ENCODE peak calls at places on chromosomes 12 and 14, in nine cellular contexts. H is esophagus squamous epithelium, T is GM12878, R is stomach, W is NB4, D is gastrocnemius medialis, P is H1, G is adrenal gland, K is GM12892. Q is an unnamed sample.

GRCh38 chr14:100845341-100845740 is 19.4 kb downstream of the MEG3 start:
- DNase-seq in H (no peak), T (no peak), R (no peak), W (no peak), D (no peak), P (no peak), G (no peak), K (no peak), Q (no peak)

GRCh38 chr12:52580496-52580895 is 6.9 kb upstream of the KRT74 start:
- DNase-seq in H (no peak), T (no peak), R (no peak), W (no peak), D (no peak), P (no peak), G (no peak), K (no peak), Q (no peak)

GRCh38 chr14:60222820-60223219 is 26.2 kb upstream of the PPM1A start:
- DNase-seq in H (no peak), T (no peak), R (peak), W (no peak), D (peak), P (no peak), G (no peak), K (no peak), Q (peak)

GRCh38 chr12:1566449-1567135 is 27.8 kb downstream of the FBXL14 start:
- DNase-seq in H (no peak), T (no peak), R (no peak), W (peak), D (no peak), P (no peak), G (no peak), K (no peak), Q (no peak)

GRCh38 chr12:129753596-129753995 is 150.2 kb downstream of the TMEM132D start:
- DNase-seq in H (no peak), T (no peak), R (no peak), W (no peak), D (no peak), P (no peak), G (no peak), K (no peak), Q (no peak)

GRCh38 chr12:110109037-110109836 is 14.9 kb upstream of the IFT81 start:
- DNase-seq in H (no peak), T (no peak), R (peak), W (peak), D (peak), P (no peak), G (peak), K (no peak), Q (peak)

GRCh38 chr14:51398898-51399297 is 158.9 kb downstream of the TMX1 start:
- DNase-seq in H (no peak), T (no peak), R (no peak), W (no peak), D (no peak), P (no peak), G (no peak), K (no peak), Q (no peak)

GRCh38 chr12:69337325-69337724 is 10.9 kb upstream of the LYZ start:
- DNase-seq in H (no peak), T (no peak), R (no peak), W (no peak), D (no peak), P (no peak), G (no peak), K (no peak), Q (no peak)

GRCh38 chr12:52675301-52675701 is 4.9 kb downstream of the KRT1 start:
- DNase-seq in H (no peak), T (no peak), R (no peak), W (no peak), D (no peak), P (no peak), G (no peak), K (no peak), Q (no peak)

GRCh38 chr14:29262979-29263378 is 496.4 kb downstream of the FOXG1 start:
- DNase-seq in H (no peak), T (no peak), R (no peak), W (no peak), D (no peak), P (no peak), G (no peak), K (no peak), Q (no peak)

GRCh38 chr12:95648990-95649791 is 97.9 kb upstream of the USP44 start:
- DNase-seq in H (no peak), T (no peak), R (no peak), W (no peak), D (no peak), P (no peak), G (no peak), K (no peak), Q (peak)

GRCh38 chr12:62581288-62582064 is 114.8 kb downstream of the MON2 start:
- DNase-seq in H (no peak), T (no peak), R (no peak), W (peak), D (no peak), P (no peak), G (no peak), K (no peak), Q (no peak)

GRCh38 chr12:3204143-3204542 is 127.0 kb downstream of the TSPAN9 start:
- DNase-seq in H (no peak), T (no peak), R (no peak), W (no peak), D (no peak), P (no peak), G (no peak), K (no peak), Q (no peak)

GRCh38 chr12:58067610-58068387 is 126.4 kb downstream of the ATP23 start:
- DNase-seq in H (no peak), T (no peak), R (no peak), W (no peak), D (no peak), P (no peak), G (no peak), K (no peak), Q (no peak)

GRCh38 chr12:68435238-68435637 is 103.1 kb upstream of the MDM1 start:
- DNase-seq in H (no peak), T (no peak), R (no peak), W (no peak), D (no peak), P (no peak), G (no peak), K (no peak), Q (no peak)

GRCh38 chr12:65525501-65526141 is 247.1 kb downstream of the MSRB3 start:
- DNase-seq in H (no peak), T (no peak), R (no peak), W (no peak), D (no peak), P (no peak), G (no peak), K (no peak), Q (no peak)

GRCh38 chr12:123519151-123520001 is 14.1 kb downstream of the RILPL1 start:
- DNase-seq in H (no peak), T (no peak), R (no peak), W (no peak), D (peak), P (no peak), G (peak), K (no peak), Q (peak)

GRCh38 chr14:21095430-21096205 is 2.8 kb downstream of the ZNF219 start:
- DNase-seq in H (no peak), T (no peak), R (no peak), W (no peak), D (no peak), P (no peak), G (no peak), K (no peak), Q (no peak)

GRCh38 chr14:60657609-60657983 is 8.3 kb upstream of the SIX1 start:
- DNase-seq in H (no peak), T (no peak), R (no peak), W (no peak), D (no peak), P (no peak), G (no peak), K (no peak), Q (no peak)

GRCh38 chr12:32005496-32006125 is 46.4 kb downstream of the RESF1 start:
- DNase-seq in H (no peak), T (no peak), R (no peak), W (no peak), D (no peak), P (no peak), G (no peak), K (no peak), Q (no peak)

GRCh38 chr14:42277840-42278239 is 671.2 kb downstream of the LRFN5 start:
- DNase-seq in H (no peak), T (no peak), R (no peak), W (no peak), D (no peak), P (no peak), G (no peak), K (no peak), Q (no peak)

GRCh38 chr14:96184737-96185136 is 19.9 kb upstream of the BDKRB2 start:
- DNase-seq in H (no peak), T (no peak), R (no peak), W (no peak), D (no peak), P (no peak), G (no peak), K (no peak), Q (no peak)

GRCh38 chr14:72781476-72782181 is 112.3 kb downstream of the DPF3 start:
- DNase-seq in H (no peak), T (no peak), R (no peak), W (no peak), D (no peak), P (no peak), G (peak), K (no peak), Q (no peak)

GRCh38 chr12:93441111-93441616 is 583 bp downstream of the UBE2N start:
- DNase-seq in H (no peak), T (no peak), R (peak), W (peak), D (no peak), P (no peak), G (peak), K (no peak), Q (no peak)

GRCh38 chr12:106753526-106753925 is 21.0 kb upstream of the RIC8B start:
- DNase-seq in H (peak), T (peak), R (peak), W (peak), D (no peak), P (no peak), G (no peak), K (peak), Q (no peak)

GRCh38 chr14:58298477-58298879 is at the start of gene ARID4A:
- DNase-seq in H (peak), T (no peak), R (peak), W (no peak), D (no peak), P (no peak), G (no peak), K (no peak), Q (peak)

GRCh38 chr12:70733385-70733784 is 96.2 kb upstream of the PTPRB start:
- DNase-seq in H (no peak), T (peak), R (no peak), W (peak), D (no peak), P (peak), G (peak), K (peak), Q (no peak)

GRCh38 chr14:59308706-59309105 is 120.2 kb downstream of the DAAM1 start:
- DNase-seq in H (no peak), T (no peak), R (no peak), W (no peak), D (no peak), P (no peak), G (no peak), K (no peak), Q (no peak)

GRCh38 chr14:50714452-50715073 is 46.5 kb upstream of the SAV1 start:
- DNase-seq in H (no peak), T (no peak), R (no peak), W (peak), D (no peak), P (no peak), G (no peak), K (no peak), Q (no peak)

GRCh38 chr14:96962337-96962736 is 165.2 kb downstream of the VRK1 start:
- DNase-seq in H (no peak), T (no peak), R (no peak), W (peak), D (no peak), P (no peak), G (no peak), K (no peak), Q (no peak)

GRCh38 chr14:100862277-100862676 is 36.4 kb downstream of the MEG3 start:
- DNase-seq in H (no peak), T (no peak), R (no peak), W (no peak), D (no peak), P (no peak), G (peak), K (no peak), Q (no peak)

GRCh38 chr14:100882991-100883788 is 20.3 kb downstream of the RTL1 start:
- DNase-seq in H (no peak), T (no peak), R (no peak), W (no peak), D (no peak), P (no peak), G (no peak), K (no peak), Q (no peak)

GRCh38 chr14:105851716-105852377 is 325.5 kb downstream of the TMEM121 start:
- DNase-seq in H (no peak), T (no peak), R (no peak), W (no peak), D (no peak), P (no peak), G (no peak), K (no peak), Q (peak)
- TF ChIP-seq POLR2A in H (no peak), T (no peak), R (no peak), W (no peak), D (no peak), P (no peak), G (no peak), K (no peak), Q (no peak)

DNA sequence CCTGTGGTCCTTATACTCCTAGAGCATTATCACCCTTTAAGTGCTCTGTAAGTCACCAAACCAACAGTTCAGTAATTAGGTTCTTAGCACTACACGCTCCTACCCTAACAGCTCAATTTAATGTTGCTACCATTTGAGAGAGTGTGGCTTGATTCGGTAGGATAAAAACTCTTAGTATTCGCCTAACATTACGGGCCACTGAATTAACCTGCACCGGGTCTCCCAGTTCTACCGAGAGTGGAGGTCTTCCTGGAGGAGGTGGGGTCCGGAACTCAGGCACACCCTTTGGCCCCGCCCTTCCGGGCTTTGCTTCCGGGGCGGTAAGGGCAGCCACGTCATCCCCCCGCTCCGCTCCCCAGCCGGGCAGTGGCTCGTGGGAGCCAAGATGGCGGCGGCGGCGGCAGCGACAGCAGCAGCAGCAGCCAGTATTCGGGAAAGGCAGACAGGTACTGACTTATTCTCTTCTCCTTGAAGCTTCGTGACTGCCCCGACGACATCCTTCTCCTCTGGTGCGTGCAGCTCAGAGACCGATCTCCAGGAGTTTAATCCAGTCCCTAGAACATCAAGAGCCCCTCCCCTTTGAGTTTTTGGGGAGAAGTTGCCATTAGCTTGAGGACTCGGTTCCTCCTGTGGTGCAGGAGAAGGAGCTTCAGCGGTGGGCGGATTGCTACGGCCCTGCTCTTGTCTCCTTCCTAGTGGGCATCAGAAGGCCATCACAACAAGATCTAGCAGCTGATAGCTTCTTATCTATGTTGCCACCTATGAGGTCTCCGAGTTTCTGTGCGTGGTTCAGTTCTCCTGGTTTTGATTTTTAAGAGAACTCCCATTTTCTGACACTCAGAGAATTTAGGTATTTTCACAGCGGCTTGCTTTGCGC is at the start of gene SCFD1:
- DNase-seq in H (peak), T (peak), R (peak), W (peak), D (peak), P (peak), G (peak), K (peak), Q (peak)
- TF ChIP-seq POLR2A in H (peak), T (peak), R (no peak), W (peak), D (peak), P (peak), G (peak), K (peak), Q (peak)

DNA sequence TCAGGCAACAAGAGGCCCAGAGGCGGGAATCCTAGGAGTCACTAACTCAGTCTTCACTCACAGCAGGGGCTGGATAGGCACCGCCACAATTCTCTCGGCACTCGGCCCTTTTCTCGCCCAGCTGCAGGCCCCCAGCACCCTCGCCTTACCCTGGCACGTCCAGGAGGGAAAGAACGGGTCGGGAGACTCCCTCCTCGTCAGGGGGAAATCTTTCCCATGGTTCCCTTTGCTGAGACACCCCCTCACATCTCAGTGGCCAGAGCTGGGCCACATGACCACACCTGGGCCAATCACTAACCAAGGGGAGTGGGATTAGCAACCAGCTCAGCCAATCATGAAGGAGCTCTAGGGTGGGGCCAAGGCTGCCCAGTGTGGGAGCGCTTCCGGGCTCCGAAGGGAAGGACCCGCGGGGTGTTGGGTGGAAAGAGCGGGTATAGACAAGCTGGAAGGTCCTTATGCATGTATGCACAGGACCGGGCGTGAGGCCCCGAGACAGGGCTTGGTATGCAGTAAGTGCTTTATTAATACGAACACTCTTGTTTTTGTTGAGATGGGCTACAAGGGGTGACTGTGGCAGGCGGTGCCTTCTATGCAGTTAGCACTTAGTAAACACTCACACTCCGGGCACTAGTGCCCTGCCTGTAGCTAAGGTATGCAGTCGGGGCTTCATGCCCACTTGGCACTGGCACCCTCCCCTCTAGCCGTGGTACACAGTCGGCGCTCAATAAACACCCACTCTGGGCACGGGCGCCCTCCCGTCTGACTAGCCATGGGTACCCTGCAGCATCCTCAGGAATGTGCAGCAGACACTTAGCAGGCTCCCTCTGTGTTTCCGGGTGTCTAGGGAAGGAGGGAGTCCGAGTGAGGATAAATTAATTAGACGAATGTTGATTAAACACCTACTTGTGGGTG is 40.3 kb downstream of the ADGRD1 start:
- DNase-seq in H (no peak), T (no peak), R (no peak), W (no peak), D (no peak), P (no peak), G (no peak), K (no peak), Q (no peak)
- TF ChIP-seq POLR2A in H (no peak), T (no peak), R (no peak), W (no peak), D (no peak), P (no peak), G (no peak), K (no peak), Q (no peak)

DNA sequence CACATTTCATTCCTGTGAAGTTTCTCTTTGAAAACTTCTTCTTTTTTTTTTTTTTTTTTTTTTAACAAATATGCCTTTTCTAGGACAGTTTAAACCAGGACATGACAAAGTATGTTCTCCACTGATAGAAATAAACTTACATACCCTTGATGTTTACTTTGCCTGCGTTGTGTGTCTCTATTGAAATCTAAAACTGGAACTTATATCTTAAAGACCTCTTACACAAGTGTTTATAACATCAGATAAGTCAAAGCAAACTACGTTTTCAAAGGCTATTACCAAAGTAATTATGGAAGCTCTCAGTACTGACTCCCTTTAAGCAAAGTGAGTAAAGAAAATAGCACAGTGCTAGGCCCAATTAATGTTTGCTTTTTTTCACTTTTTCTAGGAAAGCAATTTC is 30.6 kb upstream of the ISM2 start:
- DNase-seq in H (no peak), T (no peak), R (no peak), W (no peak), D (no peak), P (no peak), G (no peak), K (no peak), Q (no peak)
- TF ChIP-seq POLR2A in H (no peak), T (no peak), R (no peak), W (no peak), D (no peak), P (no peak), G (no peak), K (no peak), Q (no peak)

DNA sequence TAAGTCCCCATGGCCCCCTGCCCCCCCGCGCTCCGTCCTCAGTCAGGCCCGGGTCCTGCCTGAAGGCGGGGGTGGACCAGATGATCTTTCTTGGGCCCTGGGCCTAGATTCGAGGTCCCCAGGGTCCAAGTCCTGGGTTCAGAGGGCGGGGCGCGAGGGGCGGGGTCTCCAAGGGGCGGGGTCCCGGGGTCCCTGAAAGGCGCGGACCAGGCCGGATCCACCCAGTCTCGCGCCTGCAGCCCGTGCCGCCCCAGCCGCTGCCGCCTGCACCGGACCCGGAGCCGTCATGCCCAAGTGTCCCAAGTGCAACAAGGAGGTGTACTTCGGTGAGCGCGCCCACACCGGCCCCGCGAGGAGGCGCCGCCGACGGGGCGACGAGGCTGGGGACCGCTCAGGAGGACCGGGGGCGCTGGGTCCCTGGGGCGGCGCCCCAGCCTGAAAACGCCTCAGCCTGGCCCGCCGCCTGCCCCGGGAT is 325 bp downstream of the CRIP1 start:
- DNase-seq in H (no peak), T (no peak), R (no peak), W (no peak), D (no peak), P (no peak), G (no peak), K (no peak), Q (no peak)
- TF ChIP-seq POLR2A in H (peak), T (peak), R (no peak), W (no peak), D (peak), P (no peak), G (no peak), K (peak), Q (no peak)